ENCODE peak calls at places on chromosome 10, in four cellular contexts. X is heart right ventricle, A is cardiac fibroblast, Z is fibroblast of villous mesenchyme. K is an unnamed sample.

GRCh38 chr10:131963811-131964210 is 17.9 kb downstream of the BNIP3 start:
- DNase-seq in X (no peak), A (no peak), Z (no peak), K (no peak)

GRCh38 chr10:79380918-79381775 is 33.9 kb downstream of the PPIF start:
- DNase-seq in X (no peak), A (no peak), Z (no peak), K (no peak)

GRCh38 chr10:129332476-129332875 is 134.6 kb upstream of the MGMT start:
- DNase-seq in X (no peak), A (no peak), Z (no peak), K (no peak)

GRCh38 chr10:94279835-94280709 is 82.7 kb downstream of the NOC3L start:
- DNase-seq in X (peak), A (peak), Z (peak), K (no peak)

GRCh38 chr10:127997241-127997640 is 90.3 kb downstream of the PTPRE start:
- DNase-seq in X (no peak), A (no peak), Z (no peak), K (no peak)

GRCh38 chr10:9096288-9096687 is 1041.8 kb downstream of the GATA3 start:
- DNase-seq in X (no peak), A (no peak), Z (no peak), K (no peak)

GRCh38 chr10:59830601-59831259 is 75.6 kb downstream of the CCDC6 start:
- DNase-seq in X (peak), A (peak), Z (peak), K (no peak)

GRCh38 chr10:77614778-77615625 is 22.6 kb downstream of the KCNMA1 start:
- DNase-seq in X (no peak), A (no peak), Z (peak), K (no peak)

GRCh38 chr10:125003146-125003900 is 61.4 kb downstream of the ZRANB1 start:
- DNase-seq in X (peak), A (no peak), Z (no peak), K (peak)

GRCh38 chr10:23038172-23038571 is 57.2 kb upstream of the MSRB2 start:
- DNase-seq in X (no peak), A (no peak), Z (no peak), K (no peak)

GRCh38 chr10:9643782-9644181 is 1373.9 kb upstream of the CELF2 start:
- DNase-seq in X (no peak), A (no peak), Z (no peak), K (no peak)

GRCh38 chr10:62692085-62692484 is 112.4 kb upstream of the ADO start:
- DNase-seq in X (no peak), A (no peak), Z (no peak), K (no peak)

GRCh38 chr10:118621304-118621942 is 26.0 kb upstream of the PRLHR start:
- DNase-seq in X (no peak), A (no peak), Z (no peak), K (no peak)

GRCh38 chr10:131556061-131556896 is 244.8 kb upstream of the TCERG1L start:
- DNase-seq in X (no peak), A (no peak), Z (no peak), K (no peak)

GRCh38 chr10:33326897-33327296 is 7.6 kb downstream of the NRP1 start:
- DNase-seq in X (no peak), A (peak), Z (peak), K (no peak)

GRCh38 chr10:34024708-34025425 is 690.4 kb upstream of the NRP1 start:
- DNase-seq in X (no peak), A (peak), Z (no peak), K (no peak)

GRCh38 chr10:63766766-63767505 is 245.7 kb downstream of the REEP3 start:
- DNase-seq in X (no peak), A (peak), Z (peak), K (no peak)

GRCh38 chr10:63769367-63769766 is 248.2 kb downstream of the REEP3 start:
- DNase-seq in X (no peak), A (no peak), Z (no peak), K (no peak)

GRCh38 chr10:63770523-63770922 is 249.3 kb downstream of the REEP3 start:
- DNase-seq in X (no peak), A (no peak), Z (no peak), K (no peak)

GRCh38 chr10:63765126-63765525 is 243.9 kb downstream of the REEP3 start:
- DNase-seq in X (no peak), A (peak), Z (peak), K (no peak)

DNA sequence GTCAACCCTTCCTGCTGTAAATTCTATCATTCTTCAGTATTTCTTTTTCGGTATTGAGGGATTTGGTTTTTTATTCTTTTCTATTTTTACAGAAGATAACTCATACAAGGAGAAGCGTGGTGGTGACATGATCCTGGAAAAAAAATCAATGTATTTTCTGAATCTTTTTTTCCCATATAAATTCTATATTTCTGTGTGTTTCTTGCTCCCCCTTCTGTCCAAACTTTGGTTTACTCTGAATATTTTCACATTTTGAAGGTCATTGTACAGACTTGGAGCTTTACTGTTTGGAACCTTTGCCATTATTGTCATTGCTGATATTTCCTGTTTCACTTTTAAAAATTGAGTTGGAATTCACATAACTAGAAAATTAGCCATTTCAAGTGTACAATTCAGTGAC is 246.3 kb downstream of the REEP3 start:
- DNase-seq in X (no peak), A (peak), Z (peak), K (no peak)
- TF ChIP-seq CTCF in X (peak), A (peak), Z (peak), K (peak)

GRCh38 chr10:99711129-99711719 is 20.7 kb downstream of the COX15 start:
- DNase-seq in X (peak), A (peak), Z (peak), K (no peak)
- TF ChIP-seq CTCF in X (peak), A (peak), Z (peak), K (peak)

GRCh38 chr10:98090822-98091221 is 43.6 kb upstream of the R3HCC1L start:
- DNase-seq in X (no peak), A (no peak), Z (no peak), K (no peak)

GRCh38 chr10:98085238-98085637 is 49.2 kb upstream of the R3HCC1L start:
- DNase-seq in X (no peak), A (no peak), Z (no peak), K (no peak)

GRCh38 chr10:98088186-98088971 is 46.1 kb upstream of the R3HCC1L start:
- DNase-seq in X (peak), A (peak), Z (no peak), K (no peak)

GRCh38 chr10:98087309-98087708 is 47.1 kb upstream of the R3HCC1L start:
- DNase-seq in X (no peak), A (no peak), Z (no peak), K (no peak)
- TF ChIP-seq CTCF in X (no peak), A (no peak), Z (no peak), K (no peak)

GRCh38 chr10:110448682-110449418 is 48.9 kb upstream of the DUSP5 start:
- DNase-seq in X (no peak), A (no peak), Z (peak), K (no peak)

GRCh38 chr10:110445871-110446270 is 51.8 kb upstream of the DUSP5 start:
- DNase-seq in X (no peak), A (no peak), Z (no peak), K (peak)

GRCh38 chr10:110446277-110446676 is 51.4 kb upstream of the DUSP5 start:
- DNase-seq in X (no peak), A (no peak), Z (no peak), K (no peak)

GRCh38 chr10:110447886-110448285 is 49.8 kb upstream of the DUSP5 start:
- DNase-seq in X (no peak), A (no peak), Z (no peak), K (no peak)

GRCh38 chr10:110446954-110447608 is 50.6 kb upstream of the DUSP5 start:
- DNase-seq in X (peak), A (peak), Z (peak), K (peak)
- TF ChIP-seq CTCF in X (no peak), A (peak), Z (peak), K (peak)

DNA sequence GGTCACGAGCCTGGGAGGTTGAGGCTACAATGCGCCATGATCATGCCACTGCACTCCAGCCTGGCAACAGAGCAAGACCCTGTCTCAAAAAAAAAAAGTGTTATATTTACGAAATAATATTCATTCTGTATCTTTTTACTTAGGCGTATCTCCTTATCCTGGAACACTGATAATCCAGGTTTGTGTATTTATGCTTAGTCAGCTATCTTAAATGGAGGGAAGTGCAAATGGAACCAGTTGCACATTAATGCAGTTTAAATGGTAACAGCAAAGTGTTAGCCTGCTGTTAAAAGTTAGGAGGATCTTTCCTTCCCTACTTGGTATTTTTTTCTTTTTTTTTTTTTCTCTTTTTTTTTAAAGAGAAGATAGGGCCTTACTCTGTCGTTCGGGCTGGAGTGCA is 36.0 kb upstream of the RBM20 start:
- DNase-seq in X (no peak), A (no peak), Z (no peak), K (no peak)
- TF ChIP-seq CTCF in X (no peak), A (no peak), Z (no peak), K (no peak)

DNA sequence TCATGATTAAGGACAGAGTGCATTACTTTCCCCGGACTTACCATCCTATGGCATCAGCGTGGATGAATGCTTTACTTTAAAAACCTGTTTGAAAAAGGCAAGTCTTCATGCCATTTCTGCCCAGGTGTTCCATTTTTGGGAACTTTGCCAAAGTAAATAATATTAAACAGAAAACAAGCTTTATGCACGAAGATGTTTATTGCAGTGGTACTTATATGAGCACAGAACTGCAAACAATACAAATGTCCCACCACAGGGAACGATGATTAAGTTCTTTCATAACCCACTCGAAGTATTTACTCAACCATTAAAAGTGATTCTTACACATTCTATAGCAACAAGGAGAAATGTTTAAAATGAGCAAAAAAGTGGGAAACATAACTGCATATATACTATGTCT is 109.7 kb upstream of the GDF10 start:
- DNase-seq in X (no peak), A (no peak), Z (no peak), K (no peak)
- TF ChIP-seq CTCF in X (no peak), A (no peak), Z (no peak), K (no peak)

GRCh38 chr10:18473424-18474110 is 177.8 kb downstream of the NSUN6 start:
- DNase-seq in X (peak), A (peak), Z (no peak), K (no peak)

GRCh38 chr10:18469125-18469524 is 182.3 kb downstream of the NSUN6 start:
- DNase-seq in X (no peak), A (no peak), Z (no peak), K (no peak)

GRCh38 chr10:18476283-18476682 is 175.1 kb downstream of the NSUN6 start:
- DNase-seq in X (no peak), A (no peak), Z (no peak), K (no peak)

GRCh38 chr10:18474111-18474455 is 177.3 kb downstream of the NSUN6 start:
- DNase-seq in X (no peak), A (no peak), Z (no peak), K (no peak)

DNA sequence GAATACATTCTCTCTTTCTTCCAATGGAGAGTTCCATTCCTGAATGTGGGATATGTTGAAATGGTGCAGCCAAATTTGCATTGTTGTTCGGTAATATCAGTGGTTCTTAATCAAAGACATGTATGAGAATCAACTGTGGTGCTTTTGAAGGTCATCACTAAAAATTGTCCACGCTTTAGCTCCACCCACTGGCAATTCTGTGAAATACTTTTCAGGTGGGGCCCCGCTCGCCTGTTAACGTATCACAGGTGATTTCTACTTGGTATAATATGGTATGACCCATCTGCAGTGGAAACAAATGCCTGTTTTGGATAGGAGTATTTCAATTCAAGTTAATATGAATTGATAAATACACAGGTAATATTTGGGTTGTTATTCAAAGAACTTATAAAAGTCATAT is 178.4 kb downstream of the NSUN6 start:
- DNase-seq in X (no peak), A (peak), Z (no peak), K (no peak)
- TF ChIP-seq CTCF in X (no peak), A (no peak), Z (no peak), K (peak)

GRCh38 chr10:24952701-24953349 is 419 bp upstream of the PRTFDC1 start:
- DNase-seq in X (peak), A (peak), Z (peak), K (no peak)
- TF ChIP-seq CTCF in X (no peak), A (no peak), Z (no peak), K (peak)

DNA sequence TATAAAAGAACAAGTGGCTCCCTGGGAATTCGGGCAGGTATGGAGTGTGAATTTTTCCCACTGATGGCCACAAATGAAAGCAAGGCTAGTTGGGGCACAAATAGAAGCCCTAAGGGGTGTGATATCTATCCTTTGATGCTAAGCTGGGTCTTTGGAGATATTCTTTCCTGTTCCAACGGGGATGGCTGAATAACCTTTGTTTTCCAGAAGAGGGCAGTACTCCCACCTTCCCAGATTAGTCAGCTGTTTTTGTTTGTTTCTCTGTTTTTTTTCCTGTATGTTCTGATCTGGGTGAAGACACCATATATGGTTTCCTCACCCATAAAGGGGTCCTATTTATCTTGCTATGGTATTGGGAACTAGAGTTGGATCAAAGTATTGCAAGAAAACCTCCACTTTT is 947.7 kb upstream of the SORCS1 start:
- DNase-seq in X (no peak), A (peak), Z (peak), K (no peak)
- TF ChIP-seq CTCF in X (no peak), A (no peak), Z (peak), K (peak)

K was measured in chondrocyte.